ENCODE peak calls at places on chromosomes 5 and 9, in four cellular contexts. V is Right ventricle myocardium inferior, D is LoVo, H is AG10803. K is an unnamed sample.

GRCh38 chr9:78114581-78114980 is 83.0 kb upstream of the GNAQ start:
- DNase-seq in D (no peak), H (no peak), V (no peak), K (no peak)

GRCh38 chr5:5373351-5374033 is 49.0 kb upstream of the ICE1 start:
- DNase-seq in D (no peak), H (peak; percentile 89), V (no peak), K (no peak)

GRCh38 chr9:91725651-91726050 is 224.4 kb downstream of the ROR2 start:
- DNase-seq in H (no peak), V (no peak), D (no peak), K (no peak)

GRCh38 chr5:75723378-75723777 is 6.1 kb upstream of the POC5 start:
- DNase-seq in V (no peak), H (no peak), D (no peak), K (no peak)

GRCh38 chr9:137049544-137050449 is 3.8 kb upstream of the NPDC1 start:
- DNase-seq in D (peak; percentile 30), H (peak; percentile 24), V (no peak), K (no peak)

GRCh38 chr9:84170521-84171141 is 169.9 kb downstream of the SLC28A3 start:
- DNase-seq in H (peak; percentile 99), V (peak; percentile 91), D (no peak), K (peak; percentile 79)

GRCh38 chr5:96432245-96433065 is 593 bp downstream of the PCSK1 start:
- DNase-seq in V (peak; percentile 63), H (peak; percentile 19), D (no peak), K (no peak)

GRCh38 chr5:177089146-177089545 is 2.4 kb downstream of the FGFR4 start:
- DNase-seq in D (no peak), V (peak; percentile 79), H (peak; percentile 33), K (no peak)

GRCh38 chr5:149177339-149177843 is 36.1 kb downstream of the ABLIM3 start:
- DNase-seq in H (no peak), D (no peak), V (no peak), K (no peak)

GRCh38 chr5:68652507-68652906 is 437.0 kb downstream of the PIK3R1 start:
- DNase-seq in D (peak; percentile 68), V (no peak), H (peak; percentile 74), K (peak; percentile 27)

GRCh38 chr5:79133657-79134451 is 22.2 kb downstream of the BHMT start:
- DNase-seq in D (peak; percentile 83), V (no peak), H (peak; percentile 91), K (peak; percentile 90)

GRCh38 chr5:180811012-180811622 is 8.5 kb upstream of the MGAT1 start:
- DNase-seq in V (no peak), D (no peak), H (no peak), K (no peak)

GRCh38 chr5:145681686-145682085 is 153.5 kb downstream of the PRELID2 start:
- DNase-seq in D (peak; percentile 82), V (no peak), H (peak; percentile 70), K (peak; percentile 39)

GRCh38 chr5:169354263-169354662 is 53.3 kb upstream of the SLIT3 start:
- DNase-seq in D (no peak), H (no peak), V (no peak), K (no peak)

GRCh38 chr9:92763721-92764380 is 782 bp downstream of the BICD2 start:
- DNase-seq in D (no peak), V (peak; percentile 75), H (no peak), K (no peak)

GRCh38 chr5:21918451-21918850 is 934.7 kb downstream of the CDH12 start:
- DNase-seq in V (no peak), D (no peak), H (no peak), K (no peak)

GRCh38 chr5:77430726-77431125 is 61.4 kb downstream of the WDR41 start:
- DNase-seq in D (no peak), H (peak; percentile 71), V (no peak), K (no peak)

GRCh38 chr5:137791803-137792202 is 37.6 kb upstream of the HNRNPA0 start:
- DNase-seq in D (no peak), V (no peak), H (no peak), K (no peak)

GRCh38 chr5:149633671-149634350 is 52.5 kb downstream of the ARHGEF37 start:
- DNase-seq in V (no peak), D (no peak), H (no peak), K (no peak)

GRCh38 chr5:41764650-41765049 is 105.6 kb downstream of the OXCT1 start:
- DNase-seq in V (no peak), H (no peak), D (no peak), K (no peak)

GRCh38 chr5:30102185-30102584 is 1091.3 kb upstream of the CDH6 start:
- DNase-seq in H (no peak), D (no peak), V (no peak), K (no peak)

K was measured in Caki2.